ENCODE peak calls at places on chromosomes 12 and 14, in six cellular contexts. X, G, F, L, U and T are unnamed samples. For H3K4me1, the result is how much of the 10 kb centered on the place peaks cover.

GRCh38 chr12:104213952-104214351 is 1.6 kb upstream of the TXNRD1 start:
- DNase-seq in F (no peak), L (no peak), G (no peak), X (no peak), U (peak), T (no peak)

GRCh38 chr14:63727736-63728728 is at the start of gene SGPP1:
- DNase-seq in G (peak), F (peak), X (peak), U (peak), L (peak), T (peak)

GRCh38 chr12:111812881-111813741 is 28.9 kb upstream of the MAPKAPK5 start:
- DNase-seq in G (peak), U (peak), L (peak), X (peak), F (peak), T (peak)

GRCh38 chr14:53630336-53630735 is 326.3 kb downstream of the BMP4 start:
- DNase-seq in X (no peak), G (no peak), U (no peak), L (no peak), F (no peak), T (no peak)

GRCh38 chr12:12721251-12721689 is 4.1 kb downstream of the CDKN1B start:
- DNase-seq in U (no peak), F (no peak), L (no peak), G (no peak), X (no peak), T (no peak)

GRCh38 chr14:104148433-104149277 is 10.3 kb downstream of the KIF26A start:
- DNase-seq in L (no peak), G (peak), X (no peak), U (no peak), F (no peak), T (no peak)

GRCh38 chr12:12704593-12705230 is 8.7 kb upstream of the GPR19 start:
- DNase-seq in L (peak), U (peak), G (peak), X (peak), F (peak), T (peak)

GRCh38 chr14:65054471-65055085 is 47.7 kb downstream of the MAX start:
- DNase-seq in F (no peak), L (peak), U (no peak), X (no peak), G (no peak), T (no peak)

GRCh38 chr14:74275265-74275841 is 27.4 kb downstream of the ABCD4 start:
- DNase-seq in U (no peak), F (no peak), G (no peak), L (no peak), X (no peak), T (no peak)

GRCh38 chr12:53172352-53172751 is 8.2 kb upstream of the ZNF740 start:
- DNase-seq in U (no peak), G (no peak), X (no peak), L (no peak), F (peak), T (peak)

GRCh38 chr14:91009501-91010152 is 50.8 kb downstream of the RPS6KA5 start:
- DNase-seq in U (no peak), G (no peak), X (no peak), F (no peak), L (no peak), T (no peak)

GRCh38 chr14:53751650-53752049 is 205.0 kb downstream of the BMP4 start:
- DNase-seq in G (no peak), L (no peak), U (no peak), X (no peak), F (no peak), T (no peak)

DNA sequence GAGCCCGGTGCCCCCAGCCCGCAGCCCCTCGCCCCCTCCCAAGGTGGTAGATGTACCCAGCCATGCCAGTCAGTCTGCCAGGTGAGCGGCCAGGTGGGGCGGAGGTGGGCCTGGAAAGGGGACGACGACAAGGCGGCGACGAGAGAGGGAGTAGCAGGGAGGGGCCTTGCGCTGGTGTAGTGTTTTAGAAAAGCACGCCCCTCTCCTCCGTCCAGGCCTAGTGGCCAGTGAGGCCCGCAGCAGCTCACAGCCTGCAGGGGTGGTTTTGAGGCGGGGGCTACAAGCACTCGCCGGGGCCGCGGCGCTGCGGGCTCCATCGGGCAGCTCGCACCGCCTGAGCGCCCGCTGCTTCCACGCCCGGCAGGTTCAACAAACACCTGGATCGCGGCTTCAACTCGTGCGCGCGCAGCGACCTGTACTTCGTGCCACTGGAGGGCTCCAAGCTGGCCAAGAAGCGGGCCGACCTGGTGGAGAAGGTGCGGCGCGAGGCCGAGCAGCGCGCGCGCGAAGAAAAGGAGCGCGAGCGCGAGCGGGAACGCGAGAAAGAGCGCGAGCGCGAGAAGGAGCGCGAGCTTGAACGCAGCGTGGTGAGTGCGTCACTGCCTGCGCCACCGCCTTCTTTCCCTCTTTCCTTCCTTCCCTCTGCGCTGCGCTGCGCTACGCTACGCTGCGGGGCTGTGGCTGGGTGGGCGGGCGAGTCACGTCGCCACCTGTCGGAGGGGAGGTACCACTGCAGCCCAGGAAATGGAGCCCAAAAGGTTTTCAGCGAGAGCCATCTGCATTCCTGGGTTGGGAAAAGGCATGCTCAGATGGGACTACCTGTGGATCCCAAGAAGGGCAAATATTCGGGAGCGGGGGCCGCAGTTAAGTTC is 5.9 kb upstream of the RNU7-1 start:
- DNase-seq in L (peak), U (peak), G (peak), F (peak), X (peak), T (peak)
- H3K4me1 ChIP-seq in L (half or more), U (half or more), G (under half), F (half or more), X (under half), T (half or more)

GRCh38 chr14:22489957-22490950 is 98.8 kb downstream of the DAD1 start:
- DNase-seq in L (no peak), U (no peak), X (no peak), G (no peak), F (no peak), T (no peak)
- TF ChIP-seq EP300 in L (no peak), U (no peak), X (no peak), G (no peak), F (no peak), T (no peak)

DNA sequence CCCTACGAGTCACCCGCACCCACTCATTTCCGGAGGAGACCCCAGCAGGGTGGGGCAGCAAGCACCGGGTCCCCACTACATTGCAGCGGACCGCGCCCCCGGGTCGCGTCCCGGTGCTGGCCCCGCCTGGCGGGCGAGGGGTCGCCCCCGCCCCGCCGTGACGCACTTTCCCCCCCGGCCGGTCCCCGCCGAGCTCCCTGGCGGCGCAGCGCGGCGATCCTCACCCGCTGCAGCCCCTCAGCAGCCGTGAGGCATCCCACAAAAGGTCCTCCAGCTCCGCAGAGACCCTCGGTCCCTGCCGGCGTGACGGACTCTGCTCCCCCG is 106.0 kb downstream of the PRICKLE1 start:
- DNase-seq in G (peak), U (no peak), L (no peak), F (peak), X (no peak), T (peak)
- H3K4me3 ChIP-seq in G (peak), U (peak), L (peak), F (peak), X (peak), T (peak)

GRCh38 chr12:1822699-1823098 is 2.3 kb downstream of the LRTM2 start:
- DNase-seq in F (no peak), G (no peak), L (no peak), U (no peak), X (no peak), T (no peak)
- H3K4me1 ChIP-seq in F (under half), G (under half), L (under half), U (under half), X (under half), T (under half)

DNA sequence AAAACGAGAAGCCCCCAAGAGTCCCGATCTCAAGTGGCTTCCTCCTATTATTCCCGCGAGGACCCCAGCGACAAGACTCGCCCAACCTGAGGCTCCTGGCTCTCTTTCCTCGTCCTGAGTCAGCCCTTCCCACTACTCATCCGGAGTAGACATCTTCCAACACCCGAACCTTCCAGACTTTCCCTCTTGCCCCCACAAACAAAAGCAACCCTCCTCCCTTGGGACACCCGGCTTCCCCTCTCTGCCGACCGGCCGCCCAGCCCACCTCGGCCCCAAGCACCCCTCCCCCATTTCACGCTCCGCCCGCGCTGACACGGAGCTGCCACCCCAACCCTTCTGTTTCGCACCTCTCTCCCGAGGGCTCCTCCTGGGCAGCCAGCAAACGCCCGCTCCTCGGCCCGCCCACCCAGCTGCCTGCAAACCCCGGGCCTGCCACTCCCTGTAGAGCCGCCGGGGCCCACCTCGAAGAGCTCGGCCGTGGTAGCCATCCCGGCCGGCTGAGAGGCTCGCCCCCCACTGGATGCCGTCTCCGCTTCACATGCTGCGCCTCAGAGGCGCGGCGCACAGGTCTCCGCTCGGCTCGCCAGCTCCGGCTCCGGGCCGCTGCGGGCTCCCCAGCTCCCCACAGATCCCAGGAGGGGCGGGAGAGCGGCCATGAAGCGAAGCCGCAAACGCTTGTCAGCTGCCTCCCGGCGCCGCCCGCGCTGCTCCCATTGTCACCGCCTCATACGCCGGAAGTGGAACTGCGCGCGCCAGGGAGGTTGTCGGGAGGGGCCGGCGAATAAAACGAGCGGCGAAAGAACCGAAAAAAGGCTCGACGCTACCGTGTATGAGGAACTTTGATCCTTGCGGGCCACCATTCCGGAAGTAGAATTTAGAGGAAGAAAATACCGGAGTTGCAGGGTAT is at the start of the genes AP5M1 and EXOC5:
- DNase-seq in U (peak), X (peak), F (peak), L (peak), G (peak), T (peak)
- TF ChIP-seq EP300 in U (peak), X (no peak), F (no peak), L (no peak), G (no peak), T (no peak)